ENCODE peak calls at places on chromosome 3, in seven cellular contexts. One of them, this sample, is unnamed.

GRCh38 chr3:62093025-62093424 is 280.3 kb downstream of the FEZF2 start:
- DNase-seq in cardiac muscle cell: no peak
- DNase-seq in dorsolateral prefrontal cortex: no peak
- DNase-seq in thyroid gland: no peak
- DNase-seq in adipocyte: no peak
- DNase-seq in fibroblast of pulmonary artery: no peak
- DNase-seq in esophagus squamous epithelium: no peak
- DNase-seq in this sample: no peak

GRCh38 chr3:196643201-196643749 is 3.8 kb downstream of the NRROS start:
- DNase-seq in dorsolateral prefrontal cortex: peak; percentile 49
- DNase-seq in esophagus squamous epithelium: no peak
- DNase-seq in fibroblast of pulmonary artery: no peak
- DNase-seq in adipocyte: no peak
- DNase-seq in thyroid gland: no peak
- DNase-seq in cardiac muscle cell: no peak
- DNase-seq in this sample: peak; percentile 58

GRCh38 chr3:16789344-16790100 is 95.2 kb upstream of the PLCL2 start:
- DNase-seq in cardiac muscle cell: no peak
- DNase-seq in adipocyte: peak; percentile 4
- DNase-seq in fibroblast of pulmonary artery: no peak
- DNase-seq in esophagus squamous epithelium: no peak
- DNase-seq in dorsolateral prefrontal cortex: no peak
- DNase-seq in thyroid gland: no peak
- DNase-seq in this sample: peak; percentile 45

GRCh38 chr3:156246939-156247725 is 126.8 kb downstream of the KCNAB1 start:
- DNase-seq in dorsolateral prefrontal cortex: no peak
- DNase-seq in esophagus squamous epithelium: no peak
- DNase-seq in adipocyte: no peak
- DNase-seq in thyroid gland: peak; percentile 22
- DNase-seq in fibroblast of pulmonary artery: peak; percentile 28
- DNase-seq in cardiac muscle cell: peak; percentile 27
- DNase-seq in this sample: no peak

GRCh38 chr3:41418961-41419691 is 219.8 kb downstream of the CTNNB1 start:
- DNase-seq in dorsolateral prefrontal cortex: no peak
- DNase-seq in thyroid gland: no peak
- DNase-seq in esophagus squamous epithelium: no peak
- DNase-seq in cardiac muscle cell: peak; percentile 47
- DNase-seq in fibroblast of pulmonary artery: peak; percentile 28
- DNase-seq in adipocyte: no peak
- DNase-seq in this sample: no peak

GRCh38 chr3:166471074-166471753 is 634.0 kb upstream of the BCHE start:
- DNase-seq in thyroid gland: no peak
- DNase-seq in cardiac muscle cell: no peak
- DNase-seq in dorsolateral prefrontal cortex: no peak
- DNase-seq in adipocyte: no peak
- DNase-seq in fibroblast of pulmonary artery: no peak
- DNase-seq in esophagus squamous epithelium: no peak
- DNase-seq in this sample: no peak

GRCh38 chr3:50165388-50166308 is 10.5 kb downstream of the SEMA3F start:
- DNase-seq in thyroid gland: peak; percentile 85
- DNase-seq in dorsolateral prefrontal cortex: no peak
- DNase-seq in adipocyte: peak; percentile 81
- DNase-seq in cardiac muscle cell: peak; percentile 63
- DNase-seq in esophagus squamous epithelium: no peak
- DNase-seq in fibroblast of pulmonary artery: peak; percentile 51
- DNase-seq in this sample: no peak

GRCh38 chr3:49756036-49756435 is 30.3 kb downstream of the IP6K1 start:
- DNase-seq in fibroblast of pulmonary artery: no peak
- DNase-seq in adipocyte: no peak
- DNase-seq in cardiac muscle cell: no peak
- DNase-seq in esophagus squamous epithelium: no peak
- DNase-seq in thyroid gland: no peak
- DNase-seq in dorsolateral prefrontal cortex: no peak
- DNase-seq in this sample: no peak

GRCh38 chr3:149534671-149535394 is 60.3 kb downstream of the TM4SF4 start:
- DNase-seq in thyroid gland: peak; percentile 85
- DNase-seq in adipocyte: peak; percentile 67
- DNase-seq in dorsolateral prefrontal cortex: peak; percentile 61
- DNase-seq in esophagus squamous epithelium: no peak
- DNase-seq in cardiac muscle cell: peak; percentile 59
- DNase-seq in fibroblast of pulmonary artery: peak; percentile 35
- DNase-seq in this sample: no peak

GRCh38 chr3:183022935-183023516 is 42.7 kb upstream of the DCUN1D1 start:
- DNase-seq in thyroid gland: no peak
- DNase-seq in adipocyte: no peak
- DNase-seq in esophagus squamous epithelium: no peak
- DNase-seq in fibroblast of pulmonary artery: no peak
- DNase-seq in cardiac muscle cell: no peak
- DNase-seq in dorsolateral prefrontal cortex: no peak
- DNase-seq in this sample: no peak

GRCh38 chr3:131491775-131492174 is 11.0 kb downstream of the MRPL3 start:
- DNase-seq in cardiac muscle cell: no peak
- DNase-seq in dorsolateral prefrontal cortex: no peak
- DNase-seq in esophagus squamous epithelium: no peak
- DNase-seq in adipocyte: no peak
- DNase-seq in thyroid gland: no peak
- DNase-seq in fibroblast of pulmonary artery: no peak
- DNase-seq in this sample: no peak

GRCh38 chr3:132006605-132007204 is 28.1 kb downstream of the CPNE4 start:
- DNase-seq in fibroblast of pulmonary artery: peak; percentile 53
- DNase-seq in adipocyte: peak; percentile 27
- DNase-seq in cardiac muscle cell: peak; percentile 59
- DNase-seq in dorsolateral prefrontal cortex: no peak
- DNase-seq in esophagus squamous epithelium: no peak
- DNase-seq in thyroid gland: peak; percentile 31
- DNase-seq in this sample: no peak

GRCh38 chr3:11799777-11800176 is 46.9 kb downstream of the TAMM41 start:
- DNase-seq in esophagus squamous epithelium: no peak
- DNase-seq in fibroblast of pulmonary artery: no peak
- DNase-seq in thyroid gland: no peak
- DNase-seq in dorsolateral prefrontal cortex: no peak
- DNase-seq in adipocyte: no peak
- DNase-seq in cardiac muscle cell: no peak
- DNase-seq in this sample: no peak

GRCh38 chr3:11791339-11792200 is 55.1 kb downstream of the TAMM41 start:
- DNase-seq in fibroblast of pulmonary artery: no peak
- DNase-seq in thyroid gland: no peak
- DNase-seq in esophagus squamous epithelium: no peak
- DNase-seq in dorsolateral prefrontal cortex: no peak
- DNase-seq in cardiac muscle cell: no peak
- DNase-seq in adipocyte: no peak
- DNase-seq in this sample: no peak

GRCh38 chr3:11794927-11795326 is 51.8 kb downstream of the TAMM41 start:
- DNase-seq in adipocyte: no peak
- DNase-seq in esophagus squamous epithelium: no peak
- DNase-seq in dorsolateral prefrontal cortex: no peak
- DNase-seq in thyroid gland: no peak
- DNase-seq in cardiac muscle cell: no peak
- DNase-seq in fibroblast of pulmonary artery: no peak
- DNase-seq in this sample: no peak
- H3K4me3 ChIP-seq in adipocyte: no peak overlapping the region
- H3K4me3 ChIP-seq in esophagus squamous epithelium: no peak overlapping the region
- H3K4me3 ChIP-seq in dorsolateral prefrontal cortex: no peak overlapping the region
- H3K4me3 ChIP-seq in thyroid gland: no peak overlapping the region
- H3K4me3 ChIP-seq in cardiac muscle cell: no peak overlapping the region
- H3K4me3 ChIP-seq in fibroblast of pulmonary artery: no peak overlapping the region
- H3K4me3 ChIP-seq in this sample: no peak overlapping the region

GRCh38 chr3:58063424-58063823 is 55.2 kb downstream of the FLNB start:
- DNase-seq in cardiac muscle cell: peak; percentile 88
- DNase-seq in dorsolateral prefrontal cortex: no peak
- DNase-seq in thyroid gland: no peak
- DNase-seq in esophagus squamous epithelium: no peak
- DNase-seq in adipocyte: peak; percentile 86
- DNase-seq in fibroblast of pulmonary artery: peak; percentile 83
- DNase-seq in this sample: no peak

GRCh38 chr3:58059349-58060321 is 51.4 kb downstream of the FLNB start:
- DNase-seq in thyroid gland: no peak
- DNase-seq in cardiac muscle cell: peak; percentile 80
- DNase-seq in dorsolateral prefrontal cortex: no peak
- DNase-seq in esophagus squamous epithelium: no peak
- DNase-seq in fibroblast of pulmonary artery: peak; percentile 78
- DNase-seq in adipocyte: peak; percentile 77
- DNase-seq in this sample: no peak

GRCh38 chr3:58064923-58065638 is 56.9 kb downstream of the FLNB start:
- DNase-seq in thyroid gland: no peak
- DNase-seq in cardiac muscle cell: no peak
- DNase-seq in adipocyte: no peak
- DNase-seq in esophagus squamous epithelium: no peak
- DNase-seq in fibroblast of pulmonary artery: no peak
- DNase-seq in dorsolateral prefrontal cortex: no peak
- DNase-seq in this sample: no peak

GRCh38 chr3:58063022-58063421 is 54.8 kb downstream of the FLNB start:
- DNase-seq in cardiac muscle cell: no peak
- DNase-seq in fibroblast of pulmonary artery: no peak
- DNase-seq in dorsolateral prefrontal cortex: no peak
- DNase-seq in thyroid gland: no peak
- DNase-seq in adipocyte: no peak
- DNase-seq in esophagus squamous epithelium: no peak
- DNase-seq in this sample: no peak

GRCh38 chr3:58062469-58062868 is 54.2 kb downstream of the FLNB start:
- DNase-seq in dorsolateral prefrontal cortex: no peak
- DNase-seq in fibroblast of pulmonary artery: no peak
- DNase-seq in adipocyte: peak; percentile 55
- DNase-seq in thyroid gland: no peak
- DNase-seq in cardiac muscle cell: peak; percentile 33
- DNase-seq in esophagus squamous epithelium: no peak
- DNase-seq in this sample: no peak
- H3K4me3 ChIP-seq in dorsolateral prefrontal cortex: no peak overlapping the region
- H3K4me3 ChIP-seq in fibroblast of pulmonary artery: no peak overlapping the region
- H3K4me3 ChIP-seq in adipocyte: peak overlapping the region; percentile 17
- H3K4me3 ChIP-seq in thyroid gland: no peak overlapping the region
- H3K4me3 ChIP-seq in cardiac muscle cell: no peak overlapping the region
- H3K4me3 ChIP-seq in esophagus squamous epithelium: no peak overlapping the region
- H3K4me3 ChIP-seq in this sample: no peak overlapping the region

DNA sequence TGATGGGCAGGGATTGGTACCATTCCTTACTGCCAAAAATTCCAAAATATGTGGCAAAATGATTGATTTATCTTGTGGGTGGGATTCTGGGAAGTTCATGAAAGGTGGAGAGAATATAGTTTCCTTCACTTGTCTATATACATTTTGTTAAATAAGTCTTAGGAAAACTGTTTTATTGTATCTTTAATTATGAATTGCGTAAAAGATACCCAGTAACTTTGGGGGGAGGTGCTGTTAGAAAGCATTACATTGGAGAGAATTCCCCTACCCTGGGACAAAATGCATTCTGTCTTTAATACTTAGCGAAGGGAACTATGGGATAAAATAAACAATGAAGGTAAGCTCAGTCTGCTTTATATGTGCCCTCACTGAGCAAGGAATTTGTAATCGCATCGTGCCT is 4.6 kb downstream of the SETD5 start:
- DNase-seq in adipocyte: peak; percentile 24
- DNase-seq in fibroblast of pulmonary artery: no peak
- DNase-seq in cardiac muscle cell: no peak
- DNase-seq in dorsolateral prefrontal cortex: no peak
- DNase-seq in esophagus squamous epithelium: no peak
- DNase-seq in thyroid gland: no peak
- DNase-seq in this sample: no peak
- H3K4me3 ChIP-seq in adipocyte: peak overlapping the region; percentile 96
- H3K4me3 ChIP-seq in fibroblast of pulmonary artery: peak overlapping the region; percentile 85
- H3K4me3 ChIP-seq in cardiac muscle cell: no peak overlapping the region
- H3K4me3 ChIP-seq in dorsolateral prefrontal cortex: no peak overlapping the region
- H3K4me3 ChIP-seq in esophagus squamous epithelium: no peak overlapping the region
- H3K4me3 ChIP-seq in thyroid gland: no peak overlapping the region
- H3K4me3 ChIP-seq in this sample: no peak overlapping the region

DNA sequence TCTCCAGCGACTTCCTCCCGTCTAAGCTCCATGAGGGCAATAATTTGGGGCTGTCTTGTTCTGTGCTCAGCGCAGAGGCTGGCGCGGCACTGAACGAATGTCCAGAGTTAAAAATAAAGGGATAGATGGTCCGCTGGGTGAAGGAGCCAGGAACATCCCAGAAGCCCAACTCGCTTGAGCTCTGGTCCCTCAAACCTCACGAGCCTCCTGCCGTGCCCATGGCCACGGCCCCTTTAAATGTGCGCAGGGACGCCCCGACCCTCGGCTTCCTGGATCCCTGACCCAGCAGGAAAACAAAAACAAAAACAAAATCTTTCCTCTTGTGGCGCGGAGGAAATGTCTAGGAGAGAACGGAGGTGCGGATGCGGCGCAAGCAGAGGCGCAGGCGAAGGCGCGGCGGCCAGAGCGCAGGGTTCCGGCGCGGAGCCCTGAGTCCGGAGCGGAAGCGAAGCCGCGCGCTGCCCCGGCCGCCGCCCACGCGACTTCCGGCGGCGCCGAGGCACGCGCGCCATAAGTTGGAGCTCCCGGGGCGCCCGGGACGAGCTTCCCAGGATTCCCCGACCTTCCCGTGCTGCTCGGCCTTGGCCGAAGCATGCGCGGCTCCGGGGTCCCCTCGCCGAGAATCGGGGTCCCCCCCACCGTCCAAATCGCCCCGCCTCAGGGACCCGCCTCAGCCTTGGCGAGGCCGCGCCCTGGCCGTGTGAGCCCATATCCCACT is 52.9 kb upstream of the WNT7A start:
- DNase-seq in adipocyte: no peak
- DNase-seq in dorsolateral prefrontal cortex: no peak
- DNase-seq in thyroid gland: no peak
- DNase-seq in fibroblast of pulmonary artery: no peak
- DNase-seq in cardiac muscle cell: peak; percentile 17
- DNase-seq in esophagus squamous epithelium: no peak
- DNase-seq in this sample: no peak
- H3K4me3 ChIP-seq in adipocyte: peak overlapping the region; percentile 73
- H3K4me3 ChIP-seq in dorsolateral prefrontal cortex: peak overlapping the region; percentile 36
- H3K4me3 ChIP-seq in thyroid gland: no peak overlapping the region
- H3K4me3 ChIP-seq in fibroblast of pulmonary artery: no peak overlapping the region
- H3K4me3 ChIP-seq in cardiac muscle cell: no peak overlapping the region
- H3K4me3 ChIP-seq in esophagus squamous epithelium: peak overlapping the region; percentile 14
- H3K4me3 ChIP-seq in this sample: no peak overlapping the region

DNA sequence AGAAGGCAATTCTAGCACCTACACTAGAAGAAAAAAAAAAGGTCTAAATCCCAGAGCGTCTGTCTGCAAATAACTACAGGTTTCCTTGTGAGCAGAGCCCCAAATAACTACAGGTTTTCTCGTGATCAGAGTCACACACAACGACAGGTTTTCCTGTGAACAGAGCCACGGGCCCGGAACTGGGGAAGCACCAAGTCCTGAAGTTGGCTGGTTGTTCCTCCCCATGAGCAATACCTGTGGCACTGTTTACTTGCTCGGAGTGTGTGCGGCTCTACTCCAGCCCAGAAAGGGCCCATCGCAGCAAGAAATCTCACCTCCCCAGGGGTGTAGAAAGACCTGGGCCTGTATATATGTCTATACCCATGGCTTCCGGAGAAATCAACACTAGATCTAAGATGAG is 649 bp upstream of the MASP1 start:
- DNase-seq in thyroid gland: no peak
- DNase-seq in fibroblast of pulmonary artery: no peak
- DNase-seq in esophagus squamous epithelium: no peak
- DNase-seq in dorsolateral prefrontal cortex: no peak
- DNase-seq in adipocyte: no peak
- DNase-seq in cardiac muscle cell: no peak
- DNase-seq in this sample: no peak
- H3K4me3 ChIP-seq in thyroid gland: no peak overlapping the region
- H3K4me3 ChIP-seq in fibroblast of pulmonary artery: no peak overlapping the region
- H3K4me3 ChIP-seq in esophagus squamous epithelium: no peak overlapping the region
- H3K4me3 ChIP-seq in dorsolateral prefrontal cortex: no peak overlapping the region
- H3K4me3 ChIP-seq in adipocyte: peak overlapping the region; percentile 82
- H3K4me3 ChIP-seq in cardiac muscle cell: peak overlapping the region; percentile 63
- H3K4me3 ChIP-seq in this sample: no peak overlapping the region

GRCh38 chr3:9248232-9249191 is 934 bp downstream of the SRGAP3 start:
- DNase-seq in thyroid gland: peak; percentile 47
- DNase-seq in dorsolateral prefrontal cortex: no peak
- DNase-seq in cardiac muscle cell: no peak
- DNase-seq in fibroblast of pulmonary artery: peak; percentile 1
- DNase-seq in adipocyte: peak; percentile 22
- DNase-seq in esophagus squamous epithelium: no peak
- DNase-seq in this sample: peak; percentile 7
- H3K4me3 ChIP-seq in thyroid gland: peak overlapping the region; percentile 31
- H3K4me3 ChIP-seq in dorsolateral prefrontal cortex: peak overlapping the region; percentile 72
- H3K4me3 ChIP-seq in cardiac muscle cell: peak overlapping the region; percentile 32
- H3K4me3 ChIP-seq in fibroblast of pulmonary artery: peak overlapping the region; percentile 54
- H3K4me3 ChIP-seq in adipocyte: peak overlapping the region; percentile 86
- H3K4me3 ChIP-seq in esophagus squamous epithelium: peak overlapping the region; percentile 49
- H3K4me3 ChIP-seq in this sample: peak overlapping the region; percentile 83

GRCh38 chr3:171462224-171462623 is 2.0 kb upstream of the TNIK start:
- DNase-seq in adipocyte: no peak
- DNase-seq in cardiac muscle cell: no peak
- DNase-seq in fibroblast of pulmonary artery: no peak
- DNase-seq in esophagus squamous epithelium: no peak
- DNase-seq in thyroid gland: no peak
- DNase-seq in dorsolateral prefrontal cortex: no peak
- DNase-seq in this sample: no peak
- H3K4me3 ChIP-seq in adipocyte: no peak overlapping the region
- H3K4me3 ChIP-seq in cardiac muscle cell: peak overlapping the region; percentile 95
- H3K4me3 ChIP-seq in fibroblast of pulmonary artery: no peak overlapping the region
- H3K4me3 ChIP-seq in esophagus squamous epithelium: no peak overlapping the region
- H3K4me3 ChIP-seq in thyroid gland: no peak overlapping the region
- H3K4me3 ChIP-seq in dorsolateral prefrontal cortex: no peak overlapping the region
- H3K4me3 ChIP-seq in this sample: no peak overlapping the region

This sample was measured in CD8-positive, alpha-beta memory T cell.